ENCODE peak calls at places on chromosomes 11 and 22, in six cellular contexts. One of them, this sample, is unnamed. For H3K4me1, the result is how much of the 10 kb centered on the place peaks cover.

GRCh38 chr11:78715639-78716311 is 141.1 kb upstream of the NARS2 start:
- DNase-seq in ovary: no peak
- DNase-seq in heart right ventricle: peak
- DNase-seq in HepG2: peak
- DNase-seq in left lung: peak
- DNase-seq in tibial artery: peak
- DNase-seq in this sample: no peak

GRCh38 chr22:17774206-17774927 is at the start of gene BID:
- DNase-seq in left lung: peak
- DNase-seq in HepG2: no peak
- DNase-seq in heart right ventricle: peak
- DNase-seq in tibial artery: no peak
- DNase-seq in ovary: peak
- DNase-seq in this sample: no peak

GRCh38 chr22:21865041-21865440 is 2.4 kb downstream of the MAPK1 start:
- DNase-seq in ovary: no peak
- DNase-seq in left lung: no peak
- DNase-seq in HepG2: no peak
- DNase-seq in tibial artery: peak
- DNase-seq in heart right ventricle: no peak
- DNase-seq in this sample: peak

GRCh38 chr11:118928870-118929495 is 3.3 kb upstream of the BCL9L start:
- DNase-seq in heart right ventricle: peak
- DNase-seq in HepG2: peak
- DNase-seq in tibial artery: peak
- DNase-seq in left lung: peak
- DNase-seq in ovary: peak
- DNase-seq in this sample: peak

GRCh38 chr11:12042215-12042676 is 33.8 kb upstream of the DKK3 start:
- DNase-seq in ovary: no peak
- DNase-seq in HepG2: peak
- DNase-seq in left lung: no peak
- DNase-seq in tibial artery: no peak
- DNase-seq in heart right ventricle: no peak
- DNase-seq in this sample: no peak

GRCh38 chr22:44461614-44462013 is 36.4 kb downstream of the RTL6 start:
- DNase-seq in ovary: no peak
- DNase-seq in heart right ventricle: no peak
- DNase-seq in tibial artery: no peak
- DNase-seq in HepG2: no peak
- DNase-seq in left lung: no peak
- DNase-seq in this sample: no peak

GRCh38 chr11:86453290-86454030 is 78.8 kb downstream of the CCDC81 start:
- DNase-seq in left lung: no peak
- DNase-seq in tibial artery: no peak
- DNase-seq in ovary: no peak
- DNase-seq in HepG2: no peak
- DNase-seq in heart right ventricle: no peak
- DNase-seq in this sample: no peak

GRCh38 chr22:44646668-44647067 is 55.3 kb upstream of the PRR5 start:
- DNase-seq in heart right ventricle: no peak
- DNase-seq in left lung: no peak
- DNase-seq in HepG2: no peak
- DNase-seq in tibial artery: no peak
- DNase-seq in ovary: no peak
- DNase-seq in this sample: no peak

GRCh38 chr11:47124675-47125074 is 52.0 kb downstream of the ARFGAP2 start:
- DNase-seq in heart right ventricle: no peak
- DNase-seq in tibial artery: no peak
- DNase-seq in left lung: no peak
- DNase-seq in ovary: no peak
- DNase-seq in HepG2: no peak
- DNase-seq in this sample: no peak

GRCh38 chr11:45096636-45097035 is 49.8 kb upstream of the PRDM11 start:
- DNase-seq in left lung: no peak
- DNase-seq in tibial artery: no peak
- DNase-seq in heart right ventricle: no peak
- DNase-seq in HepG2: no peak
- DNase-seq in ovary: no peak
- DNase-seq in this sample: no peak

GRCh38 chr22:46287873-46288751 is 8.6 kb upstream of the GTSE1 start:
- DNase-seq in HepG2: no peak
- DNase-seq in ovary: no peak
- DNase-seq in heart right ventricle: peak
- DNase-seq in left lung: peak
- DNase-seq in tibial artery: no peak
- DNase-seq in this sample: no peak

GRCh38 chr11:19848219-19848618 is 135.6 kb downstream of the NAV2 start:
- DNase-seq in heart right ventricle: no peak
- DNase-seq in HepG2: no peak
- DNase-seq in left lung: no peak
- DNase-seq in ovary: no peak
- DNase-seq in tibial artery: no peak
- DNase-seq in this sample: no peak

GRCh38 chr11:88480217-88480616 is 142.7 kb upstream of the CTSC start:
- DNase-seq in ovary: no peak
- DNase-seq in tibial artery: no peak
- DNase-seq in heart right ventricle: no peak
- DNase-seq in HepG2: no peak
- DNase-seq in left lung: no peak
- DNase-seq in this sample: no peak

GRCh38 chr22:21698430-21699329 is 32.9 kb downstream of the PPIL2 start:
- DNase-seq in HepG2: no peak
- DNase-seq in left lung: peak
- DNase-seq in heart right ventricle: peak
- DNase-seq in ovary: no peak
- DNase-seq in tibial artery: peak
- DNase-seq in this sample: peak

GRCh38 chr22:39289445-39290247 is 29.8 kb downstream of the RPL3 start:
- DNase-seq in ovary: no peak
- DNase-seq in heart right ventricle: no peak
- DNase-seq in HepG2: no peak
- DNase-seq in tibial artery: no peak
- DNase-seq in left lung: no peak
- DNase-seq in this sample: no peak

GRCh38 chr22:31122532-31123291 is at the start of gene INPP5J:
- DNase-seq in HepG2: peak
- DNase-seq in left lung: peak
- DNase-seq in tibial artery: no peak
- DNase-seq in ovary: peak
- DNase-seq in heart right ventricle: peak
- DNase-seq in this sample: no peak

GRCh38 chr11:13972033-13972910 is 9.7 kb downstream of the SPON1 start:
- DNase-seq in left lung: no peak
- DNase-seq in tibial artery: no peak
- DNase-seq in ovary: peak
- DNase-seq in HepG2: no peak
- DNase-seq in heart right ventricle: no peak
- DNase-seq in this sample: no peak

GRCh38 chr11:1874406-1875092 is 17.1 kb downstream of the PRR33 start:
- DNase-seq in left lung: peak
- DNase-seq in tibial artery: no peak
- DNase-seq in ovary: peak
- DNase-seq in HepG2: no peak
- DNase-seq in heart right ventricle: peak
- DNase-seq in this sample: no peak

GRCh38 chr11:1875093-1875785 is 16.5 kb downstream of the PRR33 start:
- DNase-seq in ovary: peak
- DNase-seq in left lung: peak
- DNase-seq in heart right ventricle: peak
- DNase-seq in tibial artery: no peak
- DNase-seq in HepG2: no peak
- DNase-seq in this sample: no peak

GRCh38 chr11:1878134-1879031 is 13.3 kb downstream of the PRR33 start:
- DNase-seq in left lung: peak
- DNase-seq in HepG2: no peak
- DNase-seq in heart right ventricle: peak
- DNase-seq in tibial artery: peak
- DNase-seq in ovary: peak
- DNase-seq in this sample: no peak

GRCh38 chr11:1877211-1878133 is 14.2 kb downstream of the PRR33 start:
- DNase-seq in HepG2: peak
- DNase-seq in tibial artery: peak
- DNase-seq in heart right ventricle: peak
- DNase-seq in left lung: peak
- DNase-seq in ovary: peak
- DNase-seq in this sample: no peak

DNA sequence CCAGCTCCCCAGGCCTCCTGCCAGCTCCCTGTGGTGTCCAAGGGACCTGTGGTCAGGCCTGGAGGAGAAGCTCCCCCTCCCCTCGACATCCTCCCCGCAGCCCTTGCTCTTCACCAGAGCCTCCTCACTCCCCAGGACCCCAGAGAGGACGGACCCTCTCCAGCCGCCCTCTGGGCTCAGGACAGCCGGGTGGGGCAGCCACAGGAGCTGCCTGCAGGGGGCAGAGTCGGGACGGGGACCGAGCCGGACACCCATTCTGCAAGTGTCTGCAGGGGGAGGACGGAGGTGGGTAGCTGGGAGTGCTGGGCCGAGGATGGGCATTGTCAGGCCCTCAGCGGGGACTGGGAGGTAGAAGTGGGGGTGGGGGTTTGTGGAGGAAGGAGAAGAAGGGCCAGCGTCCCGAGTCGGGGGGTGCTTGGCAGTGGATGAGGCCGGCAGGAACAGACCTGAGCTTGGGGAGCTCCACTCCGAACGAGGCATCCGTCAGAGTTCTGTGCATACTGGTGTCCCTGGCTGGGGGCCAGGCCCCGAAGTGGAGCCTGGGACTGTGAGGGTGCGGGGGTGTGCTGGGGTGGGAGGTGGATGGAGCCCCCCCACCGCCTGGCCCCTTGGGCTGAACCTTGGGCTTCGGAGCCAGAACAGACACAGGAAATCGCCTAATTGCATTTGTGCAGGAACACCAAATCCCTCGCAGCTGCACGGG is 15.2 kb downstream of the PRR33 start:
- DNase-seq in tibial artery: peak
- DNase-seq in HepG2: peak
- DNase-seq in left lung: peak
- DNase-seq in ovary: peak
- DNase-seq in heart right ventricle: peak
- DNase-seq in this sample: peak
- H3K27ac ChIP-seq in tibial artery: peak
- H3K27ac ChIP-seq in HepG2: no peak
- H3K27ac ChIP-seq in left lung: no peak
- H3K27ac ChIP-seq in ovary: no peak
- H3K27ac ChIP-seq in heart right ventricle: peak
- H3K27ac ChIP-seq in this sample: peak

GRCh38 chr11:64866173-64866491 is 12.3 kb downstream of the EHD1 start:
- DNase-seq in left lung: no peak
- DNase-seq in tibial artery: no peak
- DNase-seq in HepG2: no peak
- DNase-seq in heart right ventricle: no peak
- DNase-seq in ovary: no peak
- DNase-seq in this sample: no peak

GRCh38 chr11:64864135-64864472 is 14.3 kb downstream of the EHD1 start:
- DNase-seq in tibial artery: no peak
- DNase-seq in left lung: no peak
- DNase-seq in heart right ventricle: no peak
- DNase-seq in ovary: no peak
- DNase-seq in HepG2: no peak
- DNase-seq in this sample: no peak

GRCh38 chr11:64865286-64866172 is 12.9 kb downstream of the EHD1 start:
- DNase-seq in tibial artery: no peak
- DNase-seq in ovary: no peak
- DNase-seq in heart right ventricle: no peak
- DNase-seq in HepG2: no peak
- DNase-seq in left lung: no peak
- DNase-seq in this sample: no peak

GRCh38 chr11:64863381-64864060 is 14.9 kb downstream of the EHD1 start:
- DNase-seq in ovary: peak
- DNase-seq in HepG2: no peak
- DNase-seq in left lung: peak
- DNase-seq in heart right ventricle: peak
- DNase-seq in tibial artery: no peak
- DNase-seq in this sample: no peak

GRCh38 chr11:64864473-64865285 is 13.7 kb downstream of the EHD1 start:
- DNase-seq in tibial artery: peak
- DNase-seq in HepG2: no peak
- DNase-seq in ovary: peak
- DNase-seq in left lung: peak
- DNase-seq in heart right ventricle: peak
- DNase-seq in this sample: peak
- TF ChIP-seq CTCF in tibial artery: peak
- TF ChIP-seq CTCF in HepG2: no peak
- TF ChIP-seq CTCF in ovary: no peak
- TF ChIP-seq CTCF in left lung: no peak
- TF ChIP-seq CTCF in heart right ventricle: no peak
- TF ChIP-seq CTCF in this sample: no peak

GRCh38 chr22:27110985-27111451 is 453.6 kb downstream of the MIAT start:
- DNase-seq in ovary: no peak
- DNase-seq in HepG2: peak
- DNase-seq in left lung: no peak
- DNase-seq in tibial artery: no peak
- DNase-seq in heart right ventricle: no peak
- DNase-seq in this sample: no peak
- H3K4me1 ChIP-seq in ovary: under half
- H3K4me1 ChIP-seq in HepG2: under half
- H3K4me1 ChIP-seq in left lung: under half
- H3K4me1 ChIP-seq in tibial artery: under half
- H3K4me1 ChIP-seq in heart right ventricle: under half
- H3K4me1 ChIP-seq in this sample: under half

GRCh38 chr11:35362571-35362980 is 56.8 kb downstream of the SLC1A2 start:
- DNase-seq in left lung: no peak
- DNase-seq in HepG2: no peak
- DNase-seq in heart right ventricle: no peak
- DNase-seq in tibial artery: no peak
- DNase-seq in ovary: no peak
- DNase-seq in this sample: no peak
- H3K27ac ChIP-seq in left lung: no peak
- H3K27ac ChIP-seq in HepG2: no peak
- H3K27ac ChIP-seq in heart right ventricle: peak
- H3K27ac ChIP-seq in tibial artery: peak
- H3K27ac ChIP-seq in ovary: no peak
- H3K27ac ChIP-seq in this sample: peak

GRCh38 chr11:67119577-67120391 is 721 bp downstream of the KDM2A start:
- DNase-seq in ovary: peak
- DNase-seq in heart right ventricle: peak
- DNase-seq in tibial artery: peak
- DNase-seq in HepG2: no peak
- DNase-seq in left lung: peak
- DNase-seq in this sample: no peak
- TF ChIP-seq CTCF in ovary: no peak
- TF ChIP-seq CTCF in heart right ventricle: peak
- TF ChIP-seq CTCF in tibial artery: peak
- TF ChIP-seq CTCF in HepG2: no peak
- TF ChIP-seq CTCF in left lung: no peak
- TF ChIP-seq CTCF in this sample: no peak

This sample was measured in gastrocnemius medialis.